ENCODE peak calls at places on chromosomes 16 and 17, in four cellular contexts. T is WTC11, I is COR-L47, X is HT-29. Y is an unnamed sample.

GRCh38 chr16:1494129-1494640 is 1.0 kb downstream of the TELO2 start:
- DNase-seq in I (peak; percentile 29), T (peak; percentile 54), X (peak; percentile 65), Y (peak; percentile 27)

GRCh38 chr16:89167425-89167941 is 4.1 kb upstream of the CDH15 start:
- DNase-seq in X (peak; percentile 90), T (peak; percentile 97), I (peak; percentile 65), Y (peak; percentile 86)

GRCh38 chr17:59791603-59792457 is 84.4 kb downstream of the VMP1 start:
- DNase-seq in I (no peak), X (no peak), T (no peak), Y (peak; percentile 85)

GRCh38 chr17:19309701-19310100 is 52.8 kb downstream of the B9D1 start:
- DNase-seq in T (no peak), I (no peak), X (no peak), Y (no peak)

GRCh38 chr17:80817861-80818260 is 173.8 kb upstream of the CHMP6 start:
- DNase-seq in X (no peak), T (no peak), I (no peak), Y (no peak)

GRCh38 chr16:4264546-4264945 is 8.3 kb downstream of the TFAP4 start:
- DNase-seq in I (no peak), X (no peak), T (no peak), Y (no peak)

GRCh38 chr16:11312718-11313492 is 31.8 kb upstream of the PRM1 start:
- DNase-seq in I (peak; percentile 38), T (peak; percentile 53), X (peak; percentile 54), Y (peak; percentile 72)

GRCh38 chr16:72493681-72494415 is 321.9 kb upstream of the PMFBP1 start:
- DNase-seq in T (no peak), X (no peak), I (no peak), Y (no peak)

GRCh38 chr17:73533127-73533526 is 111.1 kb downstream of the SDK2 start:
- DNase-seq in T (no peak), I (no peak), X (no peak), Y (no peak)

GRCh38 chr16:77897831-77898540 is 109.6 kb downstream of the VAT1L start:
- DNase-seq in I (no peak), X (no peak), T (no peak), Y (no peak)

GRCh38 chr16:22183901-22184614 is 21.8 kb downstream of the SDR42E2 start:
- DNase-seq in X (no peak), I (no peak), T (peak; percentile 70), Y (no peak)

GRCh38 chr16:89040861-89041570 is 52.6 kb upstream of the ACSF3 start:
- DNase-seq in T (no peak), X (no peak), I (no peak), Y (no peak)

GRCh38 chr16:23059433-23059832 is 89.8 kb downstream of the USP31 start:
- DNase-seq in T (no peak), I (no peak), X (no peak), Y (no peak)

GRCh38 chr16:7408700-7409340 is 76.2 kb downstream of the RBFOX1 start:
- DNase-seq in X (no peak), T (no peak), I (no peak), Y (no peak)

GRCh38 chr17:80753946-80754345 is 209.3 kb downstream of the RPTOR start:
- DNase-seq in X (no peak), I (no peak), T (no peak), Y (no peak)

GRCh38 chr16:84739349-84740124 is 39.7 kb downstream of the USP10 start:
- DNase-seq in T (no peak), I (no peak), X (no peak), Y (peak; percentile 69)

GRCh38 chr16:22235839-22236745 is 30.0 kb downstream of the EEF2K start:
- DNase-seq in X (no peak), T (no peak), I (no peak), Y (no peak)

GRCh38 chr16:3761375-3762079 is 44.2 kb upstream of the TRAP1 start:
- DNase-seq in I (no peak), X (no peak), T (no peak), Y (no peak)

GRCh38 chr16:2470603-2471015 is 488 bp upstream of the NTN3 start:
- DNase-seq in T (no peak), X (no peak), I (peak; percentile 64), Y (no peak)

GRCh38 chr17:7650509-7651096 is at the start of gene ATP1B2:
- DNase-seq in X (peak; percentile 10), I (peak; percentile 30), T (peak; percentile 96), Y (peak; percentile 67)

GRCh38 chr16:17827313-17827712 is 356.6 kb upstream of the XYLT1 start:
- DNase-seq in X (no peak), T (no peak), I (no peak), Y (no peak)

GRCh38 chr16:66928702-66929388 is 3.5 kb upstream of the RRAD start:
- DNase-seq in I (no peak), X (peak; percentile 51), T (peak; percentile 76), Y (peak; percentile 39)

GRCh38 chr17:17783825-17784598 is 52.8 kb downstream of the SREBF1 start:
- DNase-seq in I (peak; percentile 73), T (peak; percentile 55), X (peak; percentile 61), Y (no peak)

GRCh38 chr16:83792391-83792790 is 15.4 kb upstream of the HSBP1 start:
- DNase-seq in X (peak; percentile 19), T (no peak), I (no peak), Y (no peak)

GRCh38 chr17:63930951-63931575 is 1.1 kb downstream of the CD79B start:
- DNase-seq in I (no peak), T (peak; percentile 58), X (no peak), Y (no peak)

GRCh38 chr16:53892155-53892554 is 188.2 kb downstream of the FTO start:
- DNase-seq in I (peak; percentile 16), T (peak; percentile 54), X (peak; percentile 61), Y (peak; percentile 61)

GRCh38 chr16:75527825-75528299 is 8.0 kb downstream of the CHST5 start:
- DNase-seq in I (no peak), X (peak; percentile 38), T (no peak), Y (peak; percentile 80)

Y was measured in HepG2.